ENCODE peak calls at places on chromosome 21, in six cellular contexts. L, W, Z, M, U and R are unnamed samples.

GRCh38 chr21:39696620-39697019 is 48.4 kb upstream of the IGSF5 start:
- DNase-seq in W (no peak), L (no peak), M (no peak), Z (no peak), U (no peak), R (no peak)

GRCh38 chr21:34913786-34914185 is 135.3 kb downstream of the RUNX1 start:
- DNase-seq in W (no peak), Z (no peak), U (no peak), L (no peak), M (no peak), R (no peak)

GRCh38 chr21:34702341-34702807 is 33.6 kb downstream of the CLIC6 start:
- DNase-seq in L (peak), U (no peak), W (no peak), Z (peak), M (peak), R (no peak)

GRCh38 chr21:14683021-14683420 is 136.9 kb upstream of the SAMSN1 start:
- DNase-seq in M (no peak), W (no peak), Z (no peak), L (no peak), U (no peak), R (no peak)

GRCh38 chr21:40120944-40121575 is 253.8 kb downstream of the PCP4 start:
- DNase-seq in W (no peak), M (no peak), L (no peak), Z (no peak), U (no peak), R (no peak)

GRCh38 chr21:39153373-39153772 is 29.9 kb downstream of the PSMG1 start:
- DNase-seq in L (no peak), U (no peak), M (peak), W (no peak), Z (no peak), R (no peak)

GRCh38 chr21:16570856-16571255 is 841.1 kb downstream of the USP25 start:
- DNase-seq in M (no peak), L (no peak), U (no peak), W (no peak), Z (no peak), R (no peak)

GRCh38 chr21:29499734-29500343 is 201.1 kb downstream of the BACH1 start:
- DNase-seq in U (no peak), Z (no peak), L (no peak), W (no peak), M (no peak), R (no peak)

GRCh38 chr21:15062566-15062965 is 2.2 kb downstream of the NRIP1 start:
- DNase-seq in U (no peak), Z (no peak), L (no peak), M (no peak), W (no peak), R (no peak)

GRCh38 chr21:16264314-16264713 is 534.5 kb downstream of the USP25 start:
- DNase-seq in M (no peak), L (no peak), W (no peak), Z (no peak), U (no peak), R (no peak)

GRCh38 chr21:33212159-33212851 is 17.4 kb upstream of the IFNAR2 start:
- DNase-seq in Z (no peak), U (no peak), L (no peak), M (no peak), W (no peak), R (no peak)

GRCh38 chr21:32306021-32306780 is 7.5 kb downstream of the MRAP start:
- DNase-seq in U (no peak), Z (no peak), L (no peak), M (no peak), W (no peak), R (no peak)

GRCh38 chr21:15928686-15929085 is 198.9 kb downstream of the USP25 start:
- DNase-seq in Z (no peak), W (no peak), U (no peak), M (no peak), L (no peak), R (no peak)

GRCh38 chr21:33168886-33169285 is 60.9 kb upstream of the IFNAR2 start:
- DNase-seq in L (no peak), Z (no peak), U (no peak), M (no peak), W (no peak), R (no peak)

GRCh38 chr21:38968887-38969543 is 163.3 kb downstream of the ETS2 start:
- DNase-seq in Z (no peak), U (no peak), L (no peak), W (no peak), M (no peak), R (no peak)

GRCh38 chr21:29506947-29507346 is 208.2 kb downstream of the BACH1 start:
- DNase-seq in Z (no peak), U (no peak), L (no peak), M (no peak), W (no peak), R (no peak)

GRCh38 chr21:25881524-25882376 is 147.0 kb downstream of the GABPA start:
- DNase-seq in W (peak), Z (peak), M (peak), U (peak), L (peak), R (no peak)

GRCh38 chr21:15894596-15894995 is 164.8 kb downstream of the USP25 start:
- DNase-seq in L (no peak), M (no peak), U (no peak), Z (no peak), W (no peak), R (no peak)

GRCh38 chr21:20999567-21000169 is 1.5 kb downstream of the NCAM2 start:
- DNase-seq in L (no peak), Z (no peak), W (no peak), U (no peak), M (no peak), R (no peak)

GRCh38 chr21:23951251-23951650 is 1656.0 kb downstream of the MRPL39 start:
- DNase-seq in U (no peak), Z (no peak), M (no peak), W (no peak), L (no peak), R (no peak)

GRCh38 chr21:38699048-38699447 is 106.7 kb upstream of the ETS2 start:
- DNase-seq in M (no peak), L (no peak), W (no peak), U (no peak), Z (no peak), R (no peak)

GRCh38 chr21:39525129-39525528 is 73.4 kb downstream of the SH3BGR start:
- DNase-seq in W (no peak), M (peak), U (no peak), Z (no peak), L (no peak), R (no peak)

GRCh38 chr21:33399821-33400220 is 3.4 kb upstream of the IFNGR2 start:
- DNase-seq in W (no peak), Z (no peak), M (no peak), L (no peak), U (no peak), R (no peak)

GRCh38 chr21:32463889-32464300 is 51.4 kb downstream of the EVA1C start:
- DNase-seq in M (no peak), W (no peak), L (no peak), U (no peak), Z (no peak), R (no peak)

GRCh38 chr21:14850394-14850793 is 214.4 kb downstream of the NRIP1 start:
- DNase-seq in W (no peak), U (no peak), L (no peak), Z (no peak), M (no peak), R (no peak)

GRCh38 chr21:26041441-26042180 is 129.0 kb downstream of the APP start:
- DNase-seq in M (no peak), Z (no peak), L (no peak), W (no peak), U (no peak), R (no peak)

GRCh38 chr21:40143822-40144525 is 276.7 kb downstream of the PCP4 start:
- DNase-seq in M (no peak), Z (peak), U (no peak), W (no peak), L (no peak), R (peak)

GRCh38 chr21:20266369-20266710 is 731.9 kb upstream of the NCAM2 start:
- DNase-seq in U (no peak), M (no peak), W (no peak), L (no peak), Z (no peak), R (no peak)

GRCh38 chr21:38950388-38951094 is 144.8 kb downstream of the ETS2 start:
- DNase-seq in W (no peak), U (no peak), L (no peak), M (no peak), Z (no peak), R (no peak)

GRCh38 chr21:41280115-41280919 is 36.3 kb upstream of the FAM3B start:
- DNase-seq in M (no peak), W (no peak), L (no peak), U (no peak), Z (peak), R (no peak)

GRCh38 chr21:35730325-35730724 is 330.0 kb downstream of the SETD4 start:
- DNase-seq in Z (no peak), U (no peak), M (no peak), W (no peak), L (no peak), R (no peak)

GRCh38 chr21:44050276-44050675 is 38.2 kb downstream of the TRAPPC10 start:
- DNase-seq in M (no peak), W (no peak), L (no peak), Z (no peak), U (no peak), R (no peak)

GRCh38 chr21:20023199-20023598 is 975.0 kb upstream of the NCAM2 start:
- DNase-seq in M (no peak), U (no peak), Z (no peak), L (no peak), W (no peak), R (no peak)

GRCh38 chr21:41337515-41337914 is 20.9 kb downstream of the FAM3B start:
- DNase-seq in W (no peak), L (no peak), U (no peak), M (no peak), Z (no peak), R (no peak)

GRCh38 chr21:14875704-14876364 is 189.0 kb downstream of the NRIP1 start:
- DNase-seq in W (no peak), M (no peak), L (no peak), Z (no peak), U (peak), R (no peak)

GRCh38 chr21:25850126-25850831 is 115.5 kb downstream of the GABPA start:
- DNase-seq in L (no peak), M (no peak), Z (no peak), U (no peak), W (no peak), R (no peak)

DNA sequence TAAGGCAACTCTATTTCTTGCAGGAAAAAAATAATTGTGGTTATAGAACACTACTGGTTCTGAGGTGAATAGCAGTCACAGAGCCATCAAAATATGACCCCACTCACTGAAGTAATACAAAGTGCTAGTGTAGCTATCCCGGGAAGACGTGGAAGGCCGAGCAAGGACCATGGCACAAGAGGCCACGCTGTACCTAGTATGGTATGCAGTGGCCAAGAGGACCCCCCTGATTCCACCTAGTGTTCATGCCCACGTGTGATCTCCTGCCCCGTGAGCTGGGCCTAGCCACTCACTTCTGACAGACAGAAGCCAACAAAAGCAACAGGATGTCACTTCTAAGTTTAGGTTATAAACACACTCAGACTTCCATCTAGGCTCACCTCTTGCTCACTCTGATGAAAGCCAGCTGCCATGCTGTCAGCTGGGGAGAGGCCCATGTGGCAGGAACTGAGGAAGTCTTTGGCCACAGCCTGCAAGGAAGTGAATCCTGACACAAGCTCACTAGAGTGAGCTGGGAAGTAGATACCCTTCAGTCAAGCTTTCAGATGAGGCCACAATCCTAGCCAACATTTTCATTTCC is 21.7 kb upstream of the LSS start:
- DNase-seq in M (peak), Z (no peak), W (no peak), U (no peak), L (no peak), R (no peak)
- TF ChIP-seq POLR2A in M (no peak), Z (no peak), W (no peak), U (no peak), L (no peak), R (no peak)

GRCh38 chr21:27833298-27833697 is 866.4 kb upstream of the ADAMTS5 start:
- DNase-seq in U (no peak), L (no peak), Z (no peak), M (no peak), W (no peak), R (no peak)
- H3K27ac ChIP-seq in U (no peak), L (no peak), Z (no peak), M (no peak), W (no peak), R (no peak)

DNA sequence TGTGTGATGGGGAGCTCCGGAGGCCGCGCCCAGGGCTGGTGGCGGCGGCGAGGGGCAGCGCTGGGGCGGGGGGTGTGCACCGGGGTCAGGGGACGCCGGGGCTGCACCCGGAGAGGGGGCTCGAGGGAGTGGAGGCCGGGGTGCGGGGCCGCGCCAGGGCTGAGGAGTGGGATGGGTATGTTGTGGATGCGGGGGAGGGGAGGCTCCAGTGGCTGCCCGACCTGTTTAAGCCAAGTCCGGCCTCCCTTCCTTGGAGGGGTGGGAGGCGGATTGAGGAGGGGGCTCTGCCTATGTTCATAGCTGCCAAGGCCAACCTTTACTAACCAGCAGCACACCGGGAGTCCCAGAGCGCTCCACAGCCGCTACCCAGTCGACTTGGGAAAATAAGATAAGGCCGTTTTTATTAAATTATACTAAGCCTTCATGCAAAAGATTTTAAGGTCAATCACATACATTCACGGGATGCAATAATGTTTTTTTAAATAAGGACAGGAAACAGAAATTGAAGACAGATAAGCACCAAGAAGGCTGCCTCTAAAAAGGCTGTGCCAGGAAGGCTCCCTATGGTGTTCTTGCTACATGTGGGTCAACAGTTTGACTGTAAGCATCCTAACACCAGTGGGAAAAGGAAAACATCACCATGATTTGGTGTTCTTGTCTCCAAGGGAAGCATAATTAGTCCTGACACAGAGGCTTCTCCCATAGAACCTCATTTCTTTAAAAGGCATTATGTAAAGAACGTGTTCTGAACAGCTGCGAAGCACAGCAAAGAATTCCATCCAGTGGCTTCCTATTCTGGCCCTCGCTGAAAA is 583 bp upstream of the HLCS start:
- DNase-seq in U (no peak), L (peak), W (peak), Z (no peak), M (no peak), R (no peak)
- TF ChIP-seq CTCF in U (no peak), L (no peak), W (no peak), Z (no peak), M (no peak), R (no peak)

DNA sequence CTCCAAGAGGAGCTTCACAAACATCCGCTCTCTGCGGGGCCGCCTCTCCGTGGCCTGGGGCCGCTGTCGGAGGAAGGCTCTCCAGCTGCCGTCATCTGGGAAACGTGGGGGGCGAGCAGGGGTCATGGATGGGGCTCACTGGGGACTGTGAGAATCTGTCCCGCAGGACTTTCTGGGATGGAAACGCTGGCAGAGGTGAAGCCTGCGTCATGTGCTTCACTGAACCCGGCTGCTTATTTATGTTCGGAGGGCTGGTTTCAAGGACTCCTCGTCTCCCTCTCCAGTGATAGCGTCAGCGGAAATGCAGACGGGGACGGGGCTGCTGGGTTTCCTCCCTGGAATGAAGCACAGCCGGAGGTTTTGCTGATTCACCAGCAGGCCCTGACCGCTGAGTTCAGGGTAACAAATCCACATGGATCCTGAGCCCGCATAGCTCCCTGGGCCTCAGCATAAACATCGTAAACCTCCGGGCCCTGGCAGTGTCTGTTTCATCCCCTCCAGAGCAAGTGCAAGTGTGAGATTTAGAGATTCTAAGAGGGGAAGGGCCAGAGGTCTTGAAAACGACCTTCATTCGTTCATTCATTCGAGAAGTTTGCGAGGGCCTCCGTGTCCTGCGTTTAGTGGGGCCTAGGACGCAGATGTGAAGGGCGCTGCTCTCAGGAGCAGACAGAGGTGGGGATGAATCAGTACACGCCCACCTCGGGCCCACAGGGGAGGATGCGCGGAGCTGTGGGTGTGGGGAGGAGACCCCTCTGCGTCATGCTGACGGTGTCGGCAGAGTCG is 7.0 kb upstream of the POFUT2 start:
- DNase-seq in W (peak), L (peak), Z (peak), M (peak), U (no peak), R (peak)
- TF ChIP-seq POLR2A in W (no peak), L (no peak), Z (no peak), M (peak), U (no peak), R (no peak)

DNA sequence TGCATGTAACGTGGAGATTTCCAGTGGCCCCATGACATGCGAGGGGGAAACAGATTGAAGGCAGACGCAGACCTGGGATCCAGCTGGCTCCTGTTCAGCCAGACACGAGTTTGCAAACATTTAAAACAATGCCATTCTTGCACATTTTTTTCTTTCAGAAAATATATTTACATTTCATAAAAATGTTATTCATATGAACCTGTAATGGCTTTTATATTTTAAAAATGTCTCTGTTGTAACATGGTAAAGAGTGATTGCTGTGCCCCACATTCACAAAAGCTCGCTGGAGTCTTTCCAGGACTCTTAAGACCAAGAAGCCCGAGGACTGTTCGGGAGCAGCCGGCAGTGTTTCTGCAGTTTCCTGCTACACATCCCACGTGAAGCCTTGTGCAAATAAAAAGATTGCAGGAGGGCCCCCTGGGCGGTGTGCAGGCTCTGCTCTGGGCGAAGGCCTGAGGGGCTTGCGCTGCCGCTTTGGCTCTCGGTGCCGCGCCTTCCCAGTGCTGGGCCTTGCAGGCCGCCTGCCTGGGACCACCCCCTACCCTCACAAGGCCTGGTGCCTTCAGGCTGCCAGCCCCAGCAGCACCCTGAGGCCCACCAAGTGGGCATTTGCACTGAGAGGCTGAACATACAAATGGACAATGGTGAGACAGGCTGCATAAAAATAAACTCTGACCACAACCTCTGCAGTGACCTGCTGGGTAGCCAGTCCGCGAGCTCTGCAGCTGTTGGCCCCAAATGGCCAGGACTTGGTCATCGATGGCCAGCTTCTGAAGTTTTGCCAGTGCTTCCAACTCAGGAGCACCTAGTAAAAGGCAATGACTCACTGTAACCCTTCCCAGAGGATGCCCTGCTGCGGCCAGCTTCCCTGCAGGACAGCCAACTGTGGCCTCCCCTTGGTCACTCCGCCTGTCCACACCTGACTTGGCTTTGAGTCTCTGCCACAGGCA is 185.1 kb downstream of the DYRK1A start:
- DNase-seq in L (peak), M (peak), W (no peak), Z (peak), U (no peak), R (no peak)
- H3K27ac ChIP-seq in L (no peak), M (peak), W (no peak), Z (peak), U (no peak), R (no peak)

GRCh38 chr21:31261759-31262158 is 82.3 kb downstream of the TIAM1 start:
- DNase-seq in W (no peak), L (no peak), U (no peak), Z (no peak), M (no peak), R (no peak)

GRCh38 chr21:31266241-31266640 is 77.8 kb downstream of the TIAM1 start:
- DNase-seq in L (no peak), U (no peak), M (no peak), Z (no peak), W (no peak), R (no peak)

GRCh38 chr21:31262728-31263127 is 81.3 kb downstream of the TIAM1 start:
- DNase-seq in Z (no peak), M (no peak), U (no peak), W (no peak), L (no peak), R (no peak)

GRCh38 chr21:31265293-31265692 is 78.8 kb downstream of the TIAM1 start:
- DNase-seq in L (no peak), M (peak), W (no peak), U (no peak), Z (peak), R (no peak)

DNA sequence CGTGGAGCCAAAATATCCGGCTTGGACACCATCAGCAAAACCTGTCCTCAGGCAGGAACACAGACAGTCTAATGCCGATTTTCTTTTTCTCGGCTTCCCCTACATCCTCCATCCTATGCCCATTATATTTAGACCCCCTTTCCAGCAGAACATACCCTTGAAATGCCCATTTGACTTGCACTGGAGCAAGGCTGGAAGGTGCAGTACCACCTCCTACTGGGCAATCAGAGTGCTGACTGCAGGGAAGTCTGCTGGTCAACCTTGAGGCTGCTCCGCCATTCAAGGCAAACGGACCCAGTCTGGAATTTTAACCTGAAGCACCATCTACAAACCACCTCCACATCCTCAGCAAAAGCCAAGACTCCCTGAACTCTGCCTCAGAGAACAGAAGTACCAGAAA is 79.5 kb downstream of the TIAM1 start:
- DNase-seq in U (no peak), L (no peak), W (no peak), M (no peak), Z (no peak), R (no peak)
- TF ChIP-seq CTCF in U (no peak), L (no peak), W (no peak), M (no peak), Z (no peak), R (no peak)